ENCODE peak calls at places on chromosome 21, in six cellular contexts. One of them, this sample, is unnamed.

GRCh38 chr21:38761531-38761930 is 44.2 kb upstream of the ETS2 start:
- DNase-seq in H7: no peak
- DNase-seq in AG04450: no peak
- DNase-seq in AG08396: no peak
- DNase-seq in cardiac fibroblast: no peak
- DNase-seq in CD4-positive, alpha-beta memory T cell: no peak
- DNase-seq in this sample: no peak

GRCh38 chr21:39057121-39057520 is 126.1 kb downstream of the PSMG1 start:
- DNase-seq in cardiac fibroblast: no peak
- DNase-seq in AG04450: no peak
- DNase-seq in CD4-positive, alpha-beta memory T cell: no peak
- DNase-seq in H7: no peak
- DNase-seq in AG08396: no peak
- DNase-seq in this sample: no peak

GRCh38 chr21:29248124-29248523 is 50.6 kb upstream of the BACH1 start:
- DNase-seq in CD4-positive, alpha-beta memory T cell: no peak
- DNase-seq in H7: no peak
- DNase-seq in cardiac fibroblast: peak
- DNase-seq in AG08396: no peak
- DNase-seq in AG04450: no peak
- DNase-seq in this sample: no peak

GRCh38 chr21:39020751-39021474 is 162.3 kb downstream of the PSMG1 start:
- DNase-seq in AG08396: peak
- DNase-seq in H7: no peak
- DNase-seq in CD4-positive, alpha-beta memory T cell: no peak
- DNase-seq in AG04450: no peak
- DNase-seq in cardiac fibroblast: peak
- DNase-seq in this sample: no peak

GRCh38 chr21:35198004-35198403 is 148.9 kb upstream of the RUNX1 start:
- DNase-seq in AG08396: no peak
- DNase-seq in H7: no peak
- DNase-seq in cardiac fibroblast: peak
- DNase-seq in CD4-positive, alpha-beta memory T cell: no peak
- DNase-seq in AG04450: peak
- DNase-seq in this sample: peak

GRCh38 chr21:38766987-38767722 is 38.6 kb upstream of the ETS2 start:
- DNase-seq in cardiac fibroblast: no peak
- DNase-seq in CD4-positive, alpha-beta memory T cell: peak
- DNase-seq in H7: no peak
- DNase-seq in AG04450: no peak
- DNase-seq in AG08396: no peak
- DNase-seq in this sample: no peak

GRCh38 chr21:41973427-41973831 is 19.6 kb upstream of the C2CD2 start:
- DNase-seq in AG08396: no peak
- DNase-seq in CD4-positive, alpha-beta memory T cell: no peak
- DNase-seq in cardiac fibroblast: no peak
- DNase-seq in AG04450: no peak
- DNase-seq in H7: no peak
- DNase-seq in this sample: no peak

GRCh38 chr21:38289697-38290096 is 32.9 kb downstream of the KCNJ15 start:
- DNase-seq in AG08396: peak
- DNase-seq in CD4-positive, alpha-beta memory T cell: no peak
- DNase-seq in cardiac fibroblast: peak
- DNase-seq in H7: no peak
- DNase-seq in AG04450: peak
- DNase-seq in this sample: peak